ENCODE peak calls at places on chromosome 17, in eight cellular contexts. One of them, this sample, is unnamed.

GRCh38 chr17:6386041-6386630 is 48.8 kb downstream of the AIPL1 start:
- DNase-seq in cardiac muscle cell: no peak
- DNase-seq in lower lobe of right lung: no peak
- DNase-seq in dorsolateral prefrontal cortex: no peak
- DNase-seq in AG09319: no peak
- DNase-seq in CD8-positive, alpha-beta T cell: no peak
- DNase-seq in adrenal gland: no peak
- DNase-seq in CD4-positive, alpha-beta T cell: no peak
- DNase-seq in this sample: no peak

GRCh38 chr17:7415784-7416183 is 4.3 kb upstream of the SPEM1 start:
- DNase-seq in AG09319: no peak
- DNase-seq in lower lobe of right lung: no peak
- DNase-seq in adrenal gland: no peak
- DNase-seq in CD4-positive, alpha-beta T cell: no peak
- DNase-seq in cardiac muscle cell: no peak
- DNase-seq in dorsolateral prefrontal cortex: no peak
- DNase-seq in CD8-positive, alpha-beta T cell: no peak
- DNase-seq in this sample: no peak

GRCh38 chr17:31488264-31488981 is 96.9 kb downstream of the RAB11FIP4 start:
- DNase-seq in adrenal gland: no peak
- DNase-seq in cardiac muscle cell: no peak
- DNase-seq in CD8-positive, alpha-beta T cell: no peak
- DNase-seq in CD4-positive, alpha-beta T cell: peak
- DNase-seq in AG09319: no peak
- DNase-seq in dorsolateral prefrontal cortex: no peak
- DNase-seq in lower lobe of right lung: peak
- DNase-seq in this sample: no peak

GRCh38 chr17:50430731-50431130 is 4.7 kb downstream of the ACSF2 start:
- DNase-seq in AG09319: no peak
- DNase-seq in lower lobe of right lung: no peak
- DNase-seq in adrenal gland: no peak
- DNase-seq in CD4-positive, alpha-beta T cell: no peak
- DNase-seq in dorsolateral prefrontal cortex: no peak
- DNase-seq in cardiac muscle cell: no peak
- DNase-seq in CD8-positive, alpha-beta T cell: no peak
- DNase-seq in this sample: no peak

GRCh38 chr17:79732804-79733691 is 2.3 kb downstream of the ENPP7 start:
- DNase-seq in adrenal gland: peak
- DNase-seq in CD4-positive, alpha-beta T cell: no peak
- DNase-seq in lower lobe of right lung: no peak
- DNase-seq in cardiac muscle cell: no peak
- DNase-seq in dorsolateral prefrontal cortex: no peak
- DNase-seq in AG09319: no peak
- DNase-seq in CD8-positive, alpha-beta T cell: no peak
- DNase-seq in this sample: no peak

GRCh38 chr17:28124962-28125361 is 82.5 kb downstream of the NLK start:
- DNase-seq in cardiac muscle cell: no peak
- DNase-seq in AG09319: no peak
- DNase-seq in CD8-positive, alpha-beta T cell: no peak
- DNase-seq in lower lobe of right lung: no peak
- DNase-seq in dorsolateral prefrontal cortex: no peak
- DNase-seq in CD4-positive, alpha-beta T cell: no peak
- DNase-seq in adrenal gland: no peak
- DNase-seq in this sample: no peak

GRCh38 chr17:67686246-67686645 is 31.5 kb upstream of the NOL11 start:
- DNase-seq in CD8-positive, alpha-beta T cell: no peak
- DNase-seq in CD4-positive, alpha-beta T cell: no peak
- DNase-seq in dorsolateral prefrontal cortex: no peak
- DNase-seq in adrenal gland: no peak
- DNase-seq in lower lobe of right lung: no peak
- DNase-seq in AG09319: no peak
- DNase-seq in cardiac muscle cell: no peak
- DNase-seq in this sample: no peak

GRCh38 chr17:44820631-44821196 is 9.4 kb downstream of the GJC1 start:
- DNase-seq in adrenal gland: no peak
- DNase-seq in lower lobe of right lung: no peak
- DNase-seq in CD8-positive, alpha-beta T cell: no peak
- DNase-seq in CD4-positive, alpha-beta T cell: no peak
- DNase-seq in cardiac muscle cell: peak
- DNase-seq in dorsolateral prefrontal cortex: no peak
- DNase-seq in AG09319: peak
- DNase-seq in this sample: no peak

GRCh38 chr17:3335876-3336275 is 37.7 kb upstream of the OR3A1 start:
- DNase-seq in CD4-positive, alpha-beta T cell: no peak
- DNase-seq in dorsolateral prefrontal cortex: no peak
- DNase-seq in lower lobe of right lung: no peak
- DNase-seq in CD8-positive, alpha-beta T cell: no peak
- DNase-seq in AG09319: no peak
- DNase-seq in adrenal gland: no peak
- DNase-seq in cardiac muscle cell: no peak
- DNase-seq in this sample: no peak

GRCh38 chr17:30921544-30922196 is at the start of gene ADAP2:
- DNase-seq in dorsolateral prefrontal cortex: no peak
- DNase-seq in CD8-positive, alpha-beta T cell: no peak
- DNase-seq in adrenal gland: peak
- DNase-seq in lower lobe of right lung: peak
- DNase-seq in cardiac muscle cell: peak
- DNase-seq in CD4-positive, alpha-beta T cell: no peak
- DNase-seq in AG09319: no peak
- DNase-seq in this sample: peak

GRCh38 chr17:51397361-51398127 is 137.2 kb downstream of the UTP18 start:
- DNase-seq in adrenal gland: no peak
- DNase-seq in CD8-positive, alpha-beta T cell: no peak
- DNase-seq in lower lobe of right lung: no peak
- DNase-seq in AG09319: no peak
- DNase-seq in dorsolateral prefrontal cortex: no peak
- DNase-seq in cardiac muscle cell: no peak
- DNase-seq in CD4-positive, alpha-beta T cell: no peak
- DNase-seq in this sample: no peak

GRCh38 chr17:10879110-10879509 is 41.2 kb upstream of the PIRT start:
- DNase-seq in adrenal gland: no peak
- DNase-seq in dorsolateral prefrontal cortex: peak
- DNase-seq in lower lobe of right lung: no peak
- DNase-seq in CD8-positive, alpha-beta T cell: no peak
- DNase-seq in AG09319: no peak
- DNase-seq in cardiac muscle cell: peak
- DNase-seq in CD4-positive, alpha-beta T cell: no peak
- DNase-seq in this sample: no peak

GRCh38 chr17:81702934-81703746 is at the start of gene MRPL12:
- DNase-seq in CD8-positive, alpha-beta T cell: peak
- DNase-seq in AG09319: peak
- DNase-seq in lower lobe of right lung: peak
- DNase-seq in adrenal gland: peak
- DNase-seq in cardiac muscle cell: peak
- DNase-seq in dorsolateral prefrontal cortex: peak
- DNase-seq in CD4-positive, alpha-beta T cell: peak
- DNase-seq in this sample: peak

GRCh38 chr17:1137465-1137894 is 42.3 kb downstream of the ABR start:
- DNase-seq in AG09319: no peak
- DNase-seq in adrenal gland: no peak
- DNase-seq in CD4-positive, alpha-beta T cell: no peak
- DNase-seq in cardiac muscle cell: peak
- DNase-seq in dorsolateral prefrontal cortex: no peak
- DNase-seq in lower lobe of right lung: no peak
- DNase-seq in CD8-positive, alpha-beta T cell: no peak
- DNase-seq in this sample: no peak

GRCh38 chr17:2405247-2405926 is 4.5 kb upstream of the MNT start:
- DNase-seq in CD8-positive, alpha-beta T cell: no peak
- DNase-seq in AG09319: no peak
- DNase-seq in cardiac muscle cell: peak
- DNase-seq in adrenal gland: no peak
- DNase-seq in lower lobe of right lung: peak
- DNase-seq in CD4-positive, alpha-beta T cell: no peak
- DNase-seq in dorsolateral prefrontal cortex: no peak
- DNase-seq in this sample: no peak

GRCh38 chr17:14575349-14575966 is 274.6 kb downstream of the HS3ST3B1 start:
- DNase-seq in cardiac muscle cell: no peak
- DNase-seq in CD8-positive, alpha-beta T cell: no peak
- DNase-seq in lower lobe of right lung: no peak
- DNase-seq in dorsolateral prefrontal cortex: no peak
- DNase-seq in CD4-positive, alpha-beta T cell: no peak
- DNase-seq in AG09319: peak
- DNase-seq in adrenal gland: no peak
- DNase-seq in this sample: no peak

GRCh38 chr17:77959926-77960521 is 1.5 kb downstream of the TNRC6C start:
- DNase-seq in cardiac muscle cell: peak
- DNase-seq in CD4-positive, alpha-beta T cell: no peak
- DNase-seq in adrenal gland: no peak
- DNase-seq in lower lobe of right lung: no peak
- DNase-seq in dorsolateral prefrontal cortex: no peak
- DNase-seq in AG09319: no peak
- DNase-seq in CD8-positive, alpha-beta T cell: no peak
- DNase-seq in this sample: no peak

GRCh38 chr17:57755479-57756070 is 10.5 kb upstream of the CCDC182 start:
- DNase-seq in lower lobe of right lung: no peak
- DNase-seq in cardiac muscle cell: no peak
- DNase-seq in CD4-positive, alpha-beta T cell: no peak
- DNase-seq in AG09319: no peak
- DNase-seq in CD8-positive, alpha-beta T cell: no peak
- DNase-seq in dorsolateral prefrontal cortex: no peak
- DNase-seq in adrenal gland: no peak
- DNase-seq in this sample: no peak
- TF ChIP-seq CTCF in lower lobe of right lung: no peak
- TF ChIP-seq CTCF in cardiac muscle cell: no peak
- TF ChIP-seq CTCF in CD4-positive, alpha-beta T cell: no peak
- TF ChIP-seq CTCF in AG09319: no peak
- TF ChIP-seq CTCF in CD8-positive, alpha-beta T cell: no peak
- TF ChIP-seq CTCF in dorsolateral prefrontal cortex: no peak
- TF ChIP-seq CTCF in adrenal gland: no peak
- TF ChIP-seq CTCF in this sample: no peak

GRCh38 chr17:18045691-18046090 is 6.5 kb downstream of the GID4 start:
- DNase-seq in AG09319: no peak
- DNase-seq in cardiac muscle cell: no peak
- DNase-seq in CD4-positive, alpha-beta T cell: no peak
- DNase-seq in dorsolateral prefrontal cortex: no peak
- DNase-seq in CD8-positive, alpha-beta T cell: no peak
- DNase-seq in adrenal gland: no peak
- DNase-seq in lower lobe of right lung: no peak
- DNase-seq in this sample: no peak

GRCh38 chr17:18041776-18042175 is 2.6 kb downstream of the GID4 start:
- DNase-seq in dorsolateral prefrontal cortex: no peak
- DNase-seq in CD8-positive, alpha-beta T cell: no peak
- DNase-seq in CD4-positive, alpha-beta T cell: no peak
- DNase-seq in cardiac muscle cell: peak
- DNase-seq in AG09319: peak
- DNase-seq in lower lobe of right lung: no peak
- DNase-seq in adrenal gland: no peak
- DNase-seq in this sample: no peak

GRCh38 chr17:18044609-18045008 is 5.4 kb downstream of the GID4 start:
- DNase-seq in CD4-positive, alpha-beta T cell: no peak
- DNase-seq in adrenal gland: no peak
- DNase-seq in CD8-positive, alpha-beta T cell: no peak
- DNase-seq in AG09319: no peak
- DNase-seq in lower lobe of right lung: no peak
- DNase-seq in cardiac muscle cell: no peak
- DNase-seq in dorsolateral prefrontal cortex: no peak
- DNase-seq in this sample: no peak

GRCh38 chr17:18042969-18043368 is 3.8 kb downstream of the GID4 start:
- DNase-seq in cardiac muscle cell: no peak
- DNase-seq in dorsolateral prefrontal cortex: no peak
- DNase-seq in CD8-positive, alpha-beta T cell: no peak
- DNase-seq in adrenal gland: no peak
- DNase-seq in AG09319: no peak
- DNase-seq in lower lobe of right lung: no peak
- DNase-seq in CD4-positive, alpha-beta T cell: no peak
- DNase-seq in this sample: no peak

GRCh38 chr17:18043491-18043890 is 4.3 kb downstream of the GID4 start:
- DNase-seq in CD4-positive, alpha-beta T cell: no peak
- DNase-seq in lower lobe of right lung: no peak
- DNase-seq in AG09319: no peak
- DNase-seq in cardiac muscle cell: peak
- DNase-seq in adrenal gland: no peak
- DNase-seq in dorsolateral prefrontal cortex: no peak
- DNase-seq in CD8-positive, alpha-beta T cell: no peak
- DNase-seq in this sample: no peak
- TF ChIP-seq CTCF in CD4-positive, alpha-beta T cell: peak
- TF ChIP-seq CTCF in lower lobe of right lung: no peak
- TF ChIP-seq CTCF in AG09319: peak
- TF ChIP-seq CTCF in cardiac muscle cell: peak
- TF ChIP-seq CTCF in adrenal gland: no peak
- TF ChIP-seq CTCF in dorsolateral prefrontal cortex: peak
- TF ChIP-seq CTCF in CD8-positive, alpha-beta T cell: no peak
- TF ChIP-seq CTCF in this sample: no peak

DNA sequence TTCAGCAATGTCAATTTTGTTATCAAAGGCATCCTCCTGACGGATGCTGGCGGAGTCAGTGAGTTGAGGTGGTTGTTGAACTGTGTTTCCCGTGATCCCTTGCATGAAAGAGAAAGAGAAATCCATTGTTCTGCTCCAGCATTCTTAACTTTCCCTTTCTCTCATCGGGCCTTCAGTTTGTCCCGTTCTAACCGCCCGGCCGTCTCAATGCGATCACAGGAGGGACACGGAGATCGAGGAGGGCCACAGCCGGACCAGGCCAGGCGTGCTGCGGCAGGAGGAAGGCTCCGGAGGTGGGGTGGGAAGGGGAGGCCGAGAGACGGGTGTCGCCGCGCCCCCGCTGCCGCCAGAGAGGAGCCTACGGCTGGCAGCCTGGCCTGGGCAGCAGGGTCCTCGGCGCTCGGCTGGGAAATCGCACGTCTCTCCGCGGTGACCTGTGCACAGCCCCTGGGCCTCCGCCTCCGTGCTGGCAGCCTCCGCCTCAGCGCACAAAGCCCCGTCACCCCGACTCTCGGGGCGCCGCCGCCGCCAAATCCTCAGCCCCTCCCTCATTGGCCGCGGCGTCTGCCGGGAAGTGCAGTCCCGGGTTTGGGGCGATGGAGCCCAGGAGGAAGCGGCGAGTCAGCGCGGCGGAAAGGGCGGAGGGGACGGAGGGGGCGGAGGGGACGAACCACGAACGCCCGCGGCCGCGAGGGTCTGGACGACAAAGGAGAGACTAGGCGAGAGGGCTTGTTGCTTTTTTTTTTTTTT is 38.1 kb downstream of the SOST start:
- DNase-seq in lower lobe of right lung: peak
- DNase-seq in AG09319: no peak
- DNase-seq in adrenal gland: peak
- DNase-seq in CD4-positive, alpha-beta T cell: peak
- DNase-seq in dorsolateral prefrontal cortex: peak
- DNase-seq in CD8-positive, alpha-beta T cell: peak
- DNase-seq in cardiac muscle cell: peak
- DNase-seq in this sample: peak
- TF ChIP-seq CTCF in lower lobe of right lung: no peak
- TF ChIP-seq CTCF in AG09319: no peak
- TF ChIP-seq CTCF in adrenal gland: no peak
- TF ChIP-seq CTCF in CD4-positive, alpha-beta T cell: no peak
- TF ChIP-seq CTCF in dorsolateral prefrontal cortex: no peak
- TF ChIP-seq CTCF in CD8-positive, alpha-beta T cell: no peak
- TF ChIP-seq CTCF in cardiac muscle cell: no peak
- TF ChIP-seq CTCF in this sample: no peak

DNA sequence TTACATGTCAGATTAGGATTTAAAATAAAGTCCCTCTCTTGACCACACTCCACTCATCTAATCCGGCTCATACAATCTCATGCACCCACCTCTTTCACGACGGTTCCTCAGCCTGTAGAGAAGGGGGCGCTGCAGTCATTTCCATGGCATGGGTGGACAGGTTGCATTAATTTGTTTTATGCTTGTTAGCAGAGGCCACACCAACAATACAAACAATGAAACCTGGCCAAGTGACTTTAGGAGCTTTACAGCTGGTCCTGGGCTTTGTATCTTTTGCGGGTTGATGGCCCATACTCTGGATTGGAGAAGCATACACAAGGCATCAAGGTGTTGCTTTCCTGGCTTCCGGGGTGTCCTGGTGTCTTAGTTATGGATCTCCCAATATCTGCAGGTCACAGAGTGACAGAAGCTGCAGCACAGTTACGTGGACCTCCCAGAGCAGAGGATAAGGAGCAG is 9.7 kb upstream of the SNF8 start:
- DNase-seq in lower lobe of right lung: no peak
- DNase-seq in CD8-positive, alpha-beta T cell: no peak
- DNase-seq in dorsolateral prefrontal cortex: no peak
- DNase-seq in AG09319: peak
- DNase-seq in cardiac muscle cell: peak
- DNase-seq in adrenal gland: no peak
- DNase-seq in CD4-positive, alpha-beta T cell: no peak
- DNase-seq in this sample: no peak
- TF ChIP-seq CTCF in lower lobe of right lung: no peak
- TF ChIP-seq CTCF in CD8-positive, alpha-beta T cell: no peak
- TF ChIP-seq CTCF in dorsolateral prefrontal cortex: no peak
- TF ChIP-seq CTCF in AG09319: peak
- TF ChIP-seq CTCF in cardiac muscle cell: peak
- TF ChIP-seq CTCF in adrenal gland: no peak
- TF ChIP-seq CTCF in CD4-positive, alpha-beta T cell: no peak
- TF ChIP-seq CTCF in this sample: no peak

This sample was measured in CD14-positive monocyte.